ENCODE peak calls at places on chromosomes 3 and 15, in five cellular contexts. S is cardiac fibroblast; W is activated CD8-positive, alpha-beta memory T cell treated with anti-CD3 and anti-CD28 coated beads for 4 hours; G is stimulated activated CD8-positive, alpha-beta memory T cell treated with anti-CD3 and anti-CD28 coated beads, Interleukin-4, amount 100 ng/mL, for 4 hours; O is heart left ventricle. M is an unnamed sample.
A peak's percentile ranks its signal among the peaks of the same experiment; 100 is the strongest.

GRCh38 chr15:68650901-68651709 is 72.3 kb downstream of the CORO2B start:
- DNase-seq in S (no peak), W (peak; percentile 4), G (no peak), O (no peak), M (no peak)

GRCh38 chr3:23455084-23455483 is 252.0 kb downstream of the UBE2E2 start:
- DNase-seq in S (peak; percentile 91), W (no peak), G (no peak), O (no peak), M (no peak)

GRCh38 chr3:69011331-69011730 is 2.2 kb downstream of the EOGT start:
- DNase-seq in S (peak; percentile 42), W (no peak), G (no peak), O (no peak), M (no peak)

GRCh38 chr3:188832961-188833615 is 338.7 kb upstream of the TPRG1 start:
- DNase-seq in S (peak; percentile 59), W (no peak), G (no peak), O (no peak), M (no peak)

GRCh38 chr3:182284793-182285192 is 508.5 kb upstream of the ATP11B start:
- DNase-seq in S (no peak), W (no peak), G (no peak), O (no peak), M (no peak)

GRCh38 chr3:40782086-40782721 is 257.4 kb downstream of the ZNF621 start:
- DNase-seq in S (peak; percentile 6), W (no peak), G (no peak), O (no peak), M (no peak)

GRCh38 chr3:4809970-4810369 is 169.3 kb upstream of the BHLHE40 start:
- DNase-seq in S (no peak), W (no peak), G (no peak), O (no peak), M (no peak)

GRCh38 chr15:29750754-29751153 is 71.5 kb downstream of the TJP1 start:
- DNase-seq in S (no peak), W (no peak), G (no peak), O (no peak), M (no peak)

GRCh38 chr3:102078864-102079808 is 229.8 kb downstream of the NFKBIZ start:
- DNase-seq in S (no peak), W (no peak), G (no peak), O (no peak), M (no peak)

GRCh38 chr15:29018983-29019875 is 133.5 kb downstream of the APBA2 start:
- DNase-seq in S (no peak), W (no peak), G (no peak), O (no peak), M (no peak)

GRCh38 chr3:122011396-122011795 is 10.7 kb downstream of the ILDR1 start:
- DNase-seq in S (no peak), W (no peak), G (no peak), O (no peak), M (no peak)

M was measured in right atrium auricular region.